ENCODE peak calls at places on chromosomes 3 and 15, in ten cellular contexts. O is brain microvascular endothelial cell, N is H1, A is GM23248, E is esophagus muscularis mucosa, G is HCT116, J is tibial artery, I is A549, P is OCI-LY7, H is heart right ventricle. R is an unnamed sample.

GRCh38 chr3:59541352-59541751 is 491.5 kb upstream of the CFAP20DC start:
- DNase-seq in N (no peak), P (no peak), I (no peak), G (no peak), J (no peak), H (no peak), E (no peak), A (no peak), O (no peak), R (no peak)

GRCh38 chr3:99714146-99714545 is 75.8 kb downstream of the COL8A1 start:
- DNase-seq in E (no peak), I (no peak), G (no peak), O (peak), J (peak), N (no peak), P (no peak), A (peak), H (no peak), R (no peak)

GRCh38 chr3:81839504-81840094 is 78.2 kb upstream of the GBE1 start:
- DNase-seq in G (no peak), I (no peak), E (no peak), P (no peak), A (no peak), O (no peak), J (no peak), H (no peak), N (no peak), R (no peak)

GRCh38 chr3:88467191-88467590 is 317.4 kb downstream of the C3orf38 start:
- DNase-seq in H (no peak), A (no peak), P (no peak), I (no peak), J (no peak), E (no peak), N (no peak), G (no peak), O (no peak), R (no peak)

GRCh38 chr15:39925112-39925830 is 5.2 kb upstream of the GPR176 start:
- DNase-seq in I (no peak), N (no peak), E (no peak), G (no peak), H (no peak), A (peak), O (peak), J (no peak), P (no peak), R (no peak)

GRCh38 chr15:67103869-67104268 is 38.5 kb downstream of the SMAD3 start:
- DNase-seq in H (no peak), O (no peak), P (no peak), G (no peak), A (no peak), N (no peak), E (no peak), J (no peak), I (no peak), R (no peak)

GRCh38 chr3:78858910-78859309 is 908.9 kb downstream of the ROBO1 start:
- DNase-seq in I (no peak), E (no peak), A (no peak), O (no peak), N (no peak), P (no peak), J (no peak), G (no peak), H (no peak), R (no peak)

GRCh38 chr15:58457466-58457965 is 25.7 kb downstream of the LIPC start:
- DNase-seq in J (no peak), G (no peak), A (peak), I (no peak), E (no peak), O (peak), N (no peak), H (no peak), P (no peak), R (no peak)

GRCh38 chr3:23949784-23950183 is 4.7 kb downstream of the NR1D2 start:
- DNase-seq in J (no peak), H (peak), N (no peak), O (no peak), E (no peak), I (no peak), A (no peak), P (no peak), G (no peak), R (no peak)

GRCh38 chr15:52783929-52784798 is 6.0 kb downstream of the ONECUT1 start:
- DNase-seq in E (no peak), I (peak), N (no peak), H (no peak), P (no peak), A (no peak), G (no peak), J (no peak), O (no peak), R (no peak)

GRCh38 chr3:134663646-134664456 is 13.0 kb upstream of the KY start:
- DNase-seq in J (no peak), I (no peak), O (peak), H (no peak), E (no peak), N (no peak), P (no peak), G (no peak), A (peak), R (no peak)

GRCh38 chr3:8239718-8240698 is 261.6 kb upstream of the LMCD1 start:
- DNase-seq in H (no peak), N (no peak), I (peak), P (peak), O (peak), G (peak), J (no peak), A (peak), E (no peak), R (peak)

GRCh38 chr3:188819939-188820338 is 351.8 kb upstream of the TPRG1 start:
- DNase-seq in P (no peak), I (no peak), H (no peak), N (no peak), O (no peak), A (peak), J (no peak), G (no peak), E (no peak), R (no peak)

GRCh38 chr3:100023150-100023549 is 91.2 kb downstream of the FILIP1L start:
- DNase-seq in E (no peak), A (peak), P (no peak), H (no peak), G (no peak), I (no peak), J (no peak), O (no peak), N (no peak), R (no peak)

GRCh38 chr3:156285626-156286025 is 165.2 kb downstream of the KCNAB1 start:
- DNase-seq in I (no peak), O (no peak), E (no peak), N (no peak), P (no peak), A (no peak), J (no peak), H (no peak), G (no peak), R (no peak)

GRCh38 chr3:156293566-156293965 is 173.2 kb downstream of the KCNAB1 start:
- DNase-seq in I (no peak), G (no peak), H (no peak), N (no peak), J (no peak), E (no peak), O (no peak), P (no peak), A (no peak), R (no peak)

GRCh38 chr3:156290917-156291268 is 170.5 kb downstream of the KCNAB1 start:
- DNase-seq in E (no peak), J (no peak), G (no peak), N (no peak), I (no peak), O (no peak), A (no peak), H (no peak), P (no peak), R (no peak)

GRCh38 chr3:156291269-156292123 is 171.1 kb downstream of the KCNAB1 start:
- DNase-seq in J (no peak), N (no peak), P (no peak), A (peak), G (no peak), E (no peak), O (no peak), H (no peak), I (no peak), R (no peak)
- H3K4me3 ChIP-seq in J (peak), N (peak), P (no peak), A (peak), G (no peak), E (peak), O (peak), H (peak), I (no peak), R (peak)

GRCh38 chr15:41790169-41790568 is 15.9 kb downstream of the MAPKBP1 start:
- DNase-seq in N (no peak), J (no peak), I (no peak), P (no peak), E (no peak), H (no peak), G (no peak), O (no peak), A (no peak), R (no peak)

GRCh38 chr15:41790756-41791546 is 16.7 kb downstream of the MAPKBP1 start:
- DNase-seq in I (peak), P (peak), N (no peak), O (peak), J (no peak), G (peak), H (peak), E (no peak), A (peak), R (no peak)

GRCh38 chr15:41794081-41794480 is 19.8 kb downstream of the MAPKBP1 start:
- DNase-seq in J (no peak), P (no peak), E (no peak), A (peak), H (no peak), O (no peak), N (no peak), G (no peak), I (no peak), R (no peak)

GRCh38 chr15:41791547-41791937 is 17.3 kb downstream of the MAPKBP1 start:
- DNase-seq in I (no peak), G (no peak), E (no peak), P (no peak), J (no peak), N (no peak), O (no peak), A (peak), H (no peak), R (no peak)

GRCh38 chr15:41791970-41792637 is 17.8 kb downstream of the MAPKBP1 start:
- DNase-seq in P (no peak), I (no peak), N (no peak), A (no peak), E (no peak), J (no peak), G (no peak), H (no peak), O (no peak), R (no peak)
- H3K27ac ChIP-seq in P (no peak), I (no peak), N (no peak), A (peak), E (peak), J (no peak), G (no peak), H (peak), O (no peak), R (no peak)

DNA sequence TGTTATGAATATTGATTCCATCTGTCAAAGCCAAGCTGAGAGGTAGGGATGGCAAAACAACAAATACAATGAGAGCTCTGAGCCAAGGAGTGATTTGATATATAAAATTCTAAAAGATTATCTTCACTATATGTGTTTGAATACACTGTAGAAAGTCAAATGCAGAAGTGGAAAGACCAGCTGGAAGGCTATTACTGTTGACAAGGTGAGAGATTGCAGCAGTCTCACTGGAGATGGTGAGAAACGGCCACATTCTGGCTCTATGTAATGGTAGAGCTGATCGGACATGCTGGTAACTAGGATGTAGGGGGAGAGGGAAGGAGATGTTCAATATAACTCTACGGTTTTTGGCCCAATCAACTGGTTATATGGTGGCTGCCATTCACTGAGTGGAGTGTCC is 434.2 kb upstream of the SUCLG2 start:
- DNase-seq in A (no peak), H (no peak), O (no peak), N (no peak), I (no peak), E (no peak), G (no peak), J (no peak), P (no peak), R (no peak)
- H3K4me3 ChIP-seq in A (no peak), H (no peak), O (no peak), N (no peak), I (no peak), E (no peak), G (no peak), J (no peak), P (no peak), R (no peak)

GRCh38 chr3:32432045-32432710 is 40.5 kb downstream of the CMTM7 start:
- DNase-seq in O (no peak), I (no peak), G (no peak), N (no peak), E (peak), P (no peak), H (no peak), A (no peak), J (no peak), R (no peak)
- H3K27ac ChIP-seq in O (no peak), I (no peak), G (no peak), N (no peak), E (no peak), P (peak), H (no peak), A (no peak), J (no peak), R (no peak)

DNA sequence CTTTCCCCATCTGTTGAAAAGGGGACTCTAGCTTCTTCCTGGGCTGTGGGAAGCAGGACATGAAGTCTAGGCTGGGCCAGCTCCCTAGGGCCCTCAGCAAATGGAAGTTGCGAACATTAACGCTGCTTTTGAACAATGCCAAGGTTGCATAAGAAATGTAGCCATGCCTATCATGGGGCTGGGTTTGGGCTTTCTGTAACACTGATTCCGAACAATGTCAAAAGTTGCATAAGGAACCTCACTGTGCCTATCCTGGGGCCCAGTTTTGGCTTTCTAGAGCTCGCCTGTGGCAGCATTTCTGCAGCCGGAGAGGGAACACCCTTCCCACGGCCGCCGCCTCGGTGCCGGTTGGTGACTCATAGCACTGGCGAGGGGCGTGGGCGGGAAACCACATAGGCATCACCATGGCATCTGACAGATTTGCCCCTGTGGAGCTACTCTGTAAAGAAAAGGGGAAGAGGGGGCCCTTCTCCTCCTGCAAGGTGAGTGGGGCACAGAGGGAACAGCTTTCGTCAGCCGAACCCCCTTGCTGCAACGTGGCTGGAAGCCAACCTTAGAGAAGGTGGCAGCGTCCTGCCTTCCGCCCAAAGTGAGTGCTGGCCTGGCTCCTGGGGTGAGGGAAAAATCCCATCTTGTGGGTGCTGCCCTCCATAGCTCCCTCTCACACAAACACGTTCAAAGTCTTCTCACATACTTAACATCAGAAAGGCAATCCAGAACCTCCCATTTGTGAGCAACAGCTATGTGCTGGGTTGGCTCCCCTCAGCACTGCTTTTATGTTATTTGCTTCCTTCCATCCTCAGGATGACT is 46.6 kb upstream of the ATP2B2 start:
- DNase-seq in A (peak), H (no peak), E (peak), O (peak), G (peak), N (no peak), P (no peak), J (peak), I (no peak), R (no peak)
- H3K4me3 ChIP-seq in A (no peak), H (no peak), E (no peak), O (no peak), G (no peak), N (no peak), P (no peak), J (no peak), I (no peak), R (no peak)

DNA sequence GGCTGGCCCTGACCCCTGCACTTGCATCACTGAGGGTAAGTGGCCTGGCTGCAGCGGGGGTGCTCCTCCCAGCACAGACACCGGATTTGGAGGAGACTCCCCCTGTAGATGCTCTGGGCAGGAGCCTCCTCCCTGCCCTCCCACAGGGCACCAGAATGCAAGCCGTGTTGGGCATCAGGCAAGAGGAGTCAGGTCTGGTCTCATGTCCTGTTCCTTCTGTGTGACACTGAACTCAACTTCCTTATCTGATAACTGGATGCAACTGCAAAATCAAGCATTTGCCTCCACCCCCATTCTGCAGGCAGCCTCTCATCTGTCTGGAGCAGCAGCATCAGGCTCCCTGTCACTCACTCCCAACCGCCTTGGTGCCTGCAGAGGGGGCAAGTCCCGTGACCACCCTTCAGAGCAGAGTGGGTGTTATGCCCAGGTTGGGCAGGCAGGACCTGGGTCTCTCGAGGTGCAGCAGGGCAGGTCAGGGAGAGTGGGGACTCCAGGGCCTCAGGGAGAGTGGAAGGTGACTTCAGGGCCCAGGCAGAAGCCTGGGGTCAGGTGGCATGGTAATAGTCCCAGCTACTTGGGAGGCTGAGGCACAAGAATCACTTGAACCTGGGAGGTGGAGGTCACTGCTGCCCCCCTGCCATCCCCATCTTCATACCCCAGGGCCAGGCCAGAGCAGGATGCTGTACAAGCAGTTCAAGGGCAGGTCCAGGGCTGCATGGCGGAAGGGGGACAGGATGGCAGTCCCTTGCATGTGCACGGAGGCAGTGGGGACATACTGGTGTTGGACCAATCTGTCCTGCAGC is 10.5 kb upstream of the RPL29 start:
- DNase-seq in N (no peak), O (no peak), J (no peak), I (no peak), G (no peak), H (no peak), E (no peak), P (no peak), A (no peak), R (no peak)
- H3K27ac ChIP-seq in N (no peak), O (no peak), J (peak), I (no peak), G (no peak), H (peak), E (no peak), P (no peak), A (no peak), R (no peak)

GRCh38 chr3:71057526-71057894 is 526.0 kb downstream of the FOXP1 start:
- DNase-seq in G (no peak), A (peak), E (peak), N (no peak), J (no peak), I (no peak), H (no peak), P (no peak), O (no peak), R (no peak)
- H3K4me3 ChIP-seq in G (no peak), A (no peak), E (peak), N (no peak), J (peak), I (no peak), H (no peak), P (no peak), O (no peak), R (no peak)

DNA sequence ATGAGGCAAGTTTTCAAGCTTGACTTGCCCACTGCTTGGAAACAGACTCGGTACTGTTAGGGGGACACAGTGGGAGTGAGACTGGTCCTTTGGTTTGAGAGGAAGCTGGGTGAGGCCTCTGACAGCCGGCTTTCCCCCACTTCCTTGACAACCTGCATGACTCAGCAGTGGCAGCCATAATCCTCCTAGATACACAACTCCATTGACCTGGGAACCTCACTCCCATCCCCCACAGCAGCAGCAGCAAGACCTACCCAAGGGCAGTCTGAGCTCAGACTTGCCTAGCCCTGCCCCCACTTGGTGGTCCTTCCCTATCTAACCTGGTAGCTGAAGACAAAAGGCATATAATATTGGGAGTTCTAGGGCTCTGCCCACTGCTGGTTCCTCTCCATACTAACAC is 1043.5 kb upstream of the ALCAM start:
- DNase-seq in E (no peak), I (peak), O (no peak), G (no peak), N (no peak), P (no peak), A (no peak), J (no peak), H (no peak), R (no peak)
- H3K27ac ChIP-seq in E (no peak), I (peak), O (no peak), G (peak), N (no peak), P (no peak), A (no peak), J (no peak), H (no peak), R (no peak)